ENCODE peak calls at places on chromosomes 11 and 22, in four cellular contexts. P is K562, A is Panc1, T is HepG2. Z is an unnamed sample.

GRCh38 chr11:80816454-80816847 is 1375.6 kb upstream of the TENM4 start:
- ATAC-seq in P (no peak), A (no peak), T (no peak), Z (no peak)

GRCh38 chr11:303359-303758 is 4.0 kb upstream of the IFITM5 start:
- ATAC-seq in P (no peak), A (no peak), T (no peak), Z (no peak)

GRCh38 chr11:134170909-134171281 is 52.9 kb downstream of the NCAPD3 start:
- ATAC-seq in P (no peak), A (no peak), T (no peak), Z (no peak)

GRCh38 chr11:134350381-134350780 is 18.6 kb downstream of the GLB1L2 start:
- ATAC-seq in P (no peak), A (no peak), T (no peak), Z (no peak)

GRCh38 chr11:45105233-45105992 is 41.0 kb upstream of the PRDM11 start:
- ATAC-seq in P (peak; percentile 96), A (peak; percentile 83), T (peak; percentile 93), Z (peak; percentile 65)

GRCh38 chr11:126791446-126791845 is 209.1 kb downstream of the KIRREL3 start:
- ATAC-seq in P (no peak), A (no peak), T (peak; percentile 46), Z (no peak)

GRCh38 chr11:120545813-120546212 is 34.3 kb downstream of the GRIK4 start:
- ATAC-seq in P (no peak), A (no peak), T (no peak), Z (no peak)

GRCh38 chr11:118620529-118621070 is 13.2 kb downstream of the PHLDB1 start:
- ATAC-seq in P (peak; percentile 81), A (peak; percentile 80), T (peak; percentile 92), Z (no peak)

GRCh38 chr11:2835768-2836150 is 49.8 kb downstream of the CDKN1C start:
- ATAC-seq in P (no peak), A (no peak), T (no peak), Z (no peak)

GRCh38 chr22:47458348-47458747 is 695.9 kb downstream of the TBC1D22A start:
- ATAC-seq in P (no peak), A (no peak), T (no peak), Z (no peak)

GRCh38 chr11:131206671-131207070 is 163.7 kb upstream of the NTM start:
- ATAC-seq in P (no peak), A (no peak), T (no peak), Z (no peak)

GRCh38 chr22:44701187-44701586 is 817 bp upstream of the PRR5 start:
- ATAC-seq in P (no peak), A (no peak), T (no peak), Z (no peak)

GRCh38 chr22:44697423-44698179 is 4.4 kb upstream of the PRR5 start:
- ATAC-seq in P (peak; percentile 80), A (peak; percentile 75), T (peak; percentile 50), Z (peak; percentile 34)

GRCh38 chr22:44701824-44702478 is at the start of gene PRR5:
- ATAC-seq in P (peak; percentile 93), A (peak; percentile 87), T (peak; percentile 87), Z (peak; percentile 82)

GRCh38 chr22:44700456-44700855 is 1.5 kb upstream of the PRR5 start:
- ATAC-seq in P (no peak), A (no peak), T (no peak), Z (no peak)

GRCh38 chr22:44698531-44699421 is 3.2 kb upstream of the PRR5 start:
- ATAC-seq in P (no peak), A (no peak), T (no peak), Z (peak; percentile 43)
- TF ChIP-seq POLR2AphosphoS5 in P (no peak), A (no peak), T (no peak), Z (no peak)

GRCh38 chr22:36493690-36494110 is 12.3 kb upstream of the TXN2 start:
- ATAC-seq in P (no peak), A (no peak), T (no peak), Z (peak; percentile 69)
- H3K27ac ChIP-seq in P (no peak overlapping the region), A (no peak overlapping the region), T (no peak overlapping the region), Z (no peak overlapping the region)

GRCh38 chr11:68038226-68038717 is 553 bp upstream of the TCIRG1 start:
- ATAC-seq in P (peak; percentile 29), A (peak; percentile 39), T (peak; percentile 75), Z (peak; percentile 3)

GRCh38 chr11:68037481-68038225 is 1.2 kb upstream of the TCIRG1 start:
- ATAC-seq in P (no peak), A (no peak), T (peak; percentile 2), Z (no peak)

GRCh38 chr11:68036141-68036716 is 2.6 kb upstream of the TCIRG1 start:
- ATAC-seq in P (no peak), A (no peak), T (no peak), Z (no peak)

GRCh38 chr11:68035266-68035876 is 3.5 kb upstream of the TCIRG1 start:
- ATAC-seq in P (no peak), A (no peak), T (no peak), Z (no peak)

DNA sequence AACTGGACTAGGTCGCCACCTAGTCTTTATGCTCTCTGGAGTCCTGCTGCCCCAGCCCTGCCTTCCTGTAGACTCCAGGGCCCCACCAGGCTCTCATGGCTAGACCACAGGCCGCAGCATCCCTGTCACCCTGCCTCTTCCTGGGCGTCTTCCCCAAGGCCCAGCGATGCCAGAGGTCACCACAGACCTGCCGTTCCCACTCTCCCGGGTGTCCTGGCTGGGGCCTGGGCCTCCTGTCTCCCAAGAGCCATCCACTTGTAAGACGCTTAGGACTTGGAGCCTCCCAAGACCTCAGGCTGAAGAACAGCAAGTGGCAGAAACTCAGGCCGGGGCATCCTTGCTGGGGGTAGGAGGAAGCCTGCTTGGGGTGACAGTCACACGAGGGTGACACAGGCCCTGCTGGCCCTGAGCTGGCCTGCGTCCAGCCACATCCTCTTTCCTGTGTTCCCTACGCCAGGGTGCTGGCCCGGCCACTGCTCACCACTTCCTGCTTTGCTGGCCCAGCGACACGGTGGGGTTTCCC is 2.0 kb upstream of the TCIRG1 start:
- ATAC-seq in P (no peak), A (no peak), T (no peak), Z (peak; percentile 21)
- TF ChIP-seq POLR2AphosphoS5 in P (no peak), A (no peak), T (no peak), Z (no peak)

GRCh38 chr22:31295831-31296230 is 3.5 kb upstream of the PIK3IP1 start:
- ATAC-seq in P (peak; percentile 10), A (no peak), T (no peak), Z (no peak)
- H3K27ac ChIP-seq in P (peak overlapping the region; percentile 43), A (no peak overlapping the region), T (no peak overlapping the region), Z (peak overlapping the region; percentile 69)

DNA sequence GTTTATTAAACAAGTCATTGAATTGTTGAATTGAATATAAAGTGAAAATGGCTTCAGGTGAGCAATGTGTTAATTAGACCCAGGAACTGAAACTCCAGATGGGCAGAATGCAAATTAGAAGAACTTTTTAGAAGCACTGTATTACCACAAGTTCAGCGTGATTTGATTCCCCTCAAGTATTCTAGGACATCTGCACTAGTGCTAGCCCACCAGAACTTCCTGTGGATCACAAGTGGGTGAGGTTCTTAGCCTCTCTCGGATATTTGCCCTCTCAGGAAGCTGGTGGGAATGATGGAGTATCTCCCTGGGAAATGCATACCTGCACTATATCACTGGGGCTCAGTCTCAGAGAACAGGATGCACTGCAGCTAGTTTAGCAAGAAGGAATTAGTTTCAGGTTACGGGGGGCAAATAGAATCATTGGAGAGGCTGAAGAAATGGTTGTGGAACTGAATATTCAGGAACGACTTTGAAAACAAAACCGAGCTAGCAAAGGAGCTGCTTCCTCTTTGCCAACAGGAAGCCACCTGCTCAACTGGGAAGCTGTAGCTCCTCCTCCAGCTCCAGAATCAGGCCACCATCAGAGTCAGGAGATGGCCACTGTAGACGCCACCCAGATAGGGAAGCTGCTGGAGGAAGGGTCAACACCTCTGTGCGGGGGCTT is 74.3 kb downstream of the DHCR7 start:
- ATAC-seq in P (no peak), A (no peak), T (no peak), Z (no peak)
- TF ChIP-seq POLR2AphosphoS5 in P (no peak), A (no peak), T (no peak), Z (no peak)